ENCODE peak calls at places on chromosomes 7 and 10, in five cellular contexts. One of them, this sample, is unnamed.

GRCh38 chr10:63757067-63757466 is 235.9 kb downstream of the REEP3 start:
- DNase-seq in midbrain: no peak
- DNase-seq in activated naive CD8-positive, alpha-beta T cell treated with anti-CD3 and anti-CD28 coated beads, Interleukin-2, amount 50 U/mL, for 24 hours: no peak
- DNase-seq in activated naive CD4-positive, alpha-beta T cell treated with Interleukin-2 at 50 U/mL for 16 hours: no peak
- DNase-seq in putamen: no peak
- DNase-seq in this sample: no peak

GRCh38 chr7:43649755-43650274 is 66.9 kb downstream of the STK17A start:
- DNase-seq in midbrain: no peak
- DNase-seq in activated naive CD8-positive, alpha-beta T cell treated with anti-CD3 and anti-CD28 coated beads, Interleukin-2, amount 50 U/mL, for 24 hours: peak
- DNase-seq in activated naive CD4-positive, alpha-beta T cell treated with Interleukin-2 at 50 U/mL for 16 hours: peak
- DNase-seq in putamen: no peak
- DNase-seq in this sample: no peak

GRCh38 chr7:138961159-138961558 is 20.0 kb downstream of the KIAA1549 start:
- DNase-seq in midbrain: peak
- DNase-seq in activated naive CD8-positive, alpha-beta T cell treated with anti-CD3 and anti-CD28 coated beads, Interleukin-2, amount 50 U/mL, for 24 hours: no peak
- DNase-seq in activated naive CD4-positive, alpha-beta T cell treated with Interleukin-2 at 50 U/mL for 16 hours: no peak
- DNase-seq in putamen: no peak
- DNase-seq in this sample: no peak

GRCh38 chr7:76317782-76318487 is 15.5 kb downstream of the HSPB1 start:
- DNase-seq in midbrain: peak
- DNase-seq in activated naive CD8-positive, alpha-beta T cell treated with anti-CD3 and anti-CD28 coated beads, Interleukin-2, amount 50 U/mL, for 24 hours: peak
- DNase-seq in activated naive CD4-positive, alpha-beta T cell treated with Interleukin-2 at 50 U/mL for 16 hours: peak
- DNase-seq in putamen: peak
- DNase-seq in this sample: peak

GRCh38 chr7:142263598-142264380 is 5.9 kb upstream of the PRSS58 start:
- DNase-seq in midbrain: no peak
- DNase-seq in activated naive CD8-positive, alpha-beta T cell treated with anti-CD3 and anti-CD28 coated beads, Interleukin-2, amount 50 U/mL, for 24 hours: no peak
- DNase-seq in activated naive CD4-positive, alpha-beta T cell treated with Interleukin-2 at 50 U/mL for 16 hours: no peak
- DNase-seq in putamen: no peak
- DNase-seq in this sample: no peak

GRCh38 chr10:9634466-9634865 is 1383.2 kb upstream of the CELF2 start:
- DNase-seq in midbrain: no peak
- DNase-seq in activated naive CD8-positive, alpha-beta T cell treated with anti-CD3 and anti-CD28 coated beads, Interleukin-2, amount 50 U/mL, for 24 hours: no peak
- DNase-seq in activated naive CD4-positive, alpha-beta T cell treated with Interleukin-2 at 50 U/mL for 16 hours: no peak
- DNase-seq in putamen: no peak
- DNase-seq in this sample: no peak

GRCh38 chr10:90906596-90906995 is 14.3 kb downstream of the ANKRD1 start:
- DNase-seq in midbrain: no peak
- DNase-seq in activated naive CD8-positive, alpha-beta T cell treated with anti-CD3 and anti-CD28 coated beads, Interleukin-2, amount 50 U/mL, for 24 hours: no peak
- DNase-seq in activated naive CD4-positive, alpha-beta T cell treated with Interleukin-2 at 50 U/mL for 16 hours: no peak
- DNase-seq in putamen: no peak
- DNase-seq in this sample: no peak

GRCh38 chr10:11631890-11632587 is 20.6 kb upstream of the USP6NL start:
- DNase-seq in midbrain: no peak
- DNase-seq in activated naive CD8-positive, alpha-beta T cell treated with anti-CD3 and anti-CD28 coated beads, Interleukin-2, amount 50 U/mL, for 24 hours: no peak
- DNase-seq in activated naive CD4-positive, alpha-beta T cell treated with Interleukin-2 at 50 U/mL for 16 hours: peak
- DNase-seq in putamen: no peak
- DNase-seq in this sample: no peak

GRCh38 chr7:137983308-137984008 is 18.4 kb downstream of the CREB3L2 start:
- DNase-seq in midbrain: peak
- DNase-seq in activated naive CD8-positive, alpha-beta T cell treated with anti-CD3 and anti-CD28 coated beads, Interleukin-2, amount 50 U/mL, for 24 hours: no peak
- DNase-seq in activated naive CD4-positive, alpha-beta T cell treated with Interleukin-2 at 50 U/mL for 16 hours: no peak
- DNase-seq in putamen: peak
- DNase-seq in this sample: peak

GRCh38 chr7:17046666-17047065 is 164.9 kb upstream of the AGR3 start:
- DNase-seq in midbrain: no peak
- DNase-seq in activated naive CD8-positive, alpha-beta T cell treated with anti-CD3 and anti-CD28 coated beads, Interleukin-2, amount 50 U/mL, for 24 hours: no peak
- DNase-seq in activated naive CD4-positive, alpha-beta T cell treated with Interleukin-2 at 50 U/mL for 16 hours: no peak
- DNase-seq in putamen: no peak
- DNase-seq in this sample: no peak

GRCh38 chr7:151801782-151802468 is 75.0 kb downstream of the PRKAG2 start:
- DNase-seq in midbrain: no peak
- DNase-seq in activated naive CD8-positive, alpha-beta T cell treated with anti-CD3 and anti-CD28 coated beads, Interleukin-2, amount 50 U/mL, for 24 hours: no peak
- DNase-seq in activated naive CD4-positive, alpha-beta T cell treated with Interleukin-2 at 50 U/mL for 16 hours: no peak
- DNase-seq in putamen: no peak
- DNase-seq in this sample: peak

GRCh38 chr7:81600608-81601007 is 169.2 kb downstream of the HGF start:
- DNase-seq in midbrain: no peak
- DNase-seq in activated naive CD8-positive, alpha-beta T cell treated with anti-CD3 and anti-CD28 coated beads, Interleukin-2, amount 50 U/mL, for 24 hours: no peak
- DNase-seq in activated naive CD4-positive, alpha-beta T cell treated with Interleukin-2 at 50 U/mL for 16 hours: no peak
- DNase-seq in putamen: no peak
- DNase-seq in this sample: no peak

This sample was measured in posterior cingulate gyrus.